ENCODE peak calls at places on chromosomes 5 and 9, in four cellular contexts. X, M, Z and B are unnamed samples.

GRCh38 chr9:83511051-83511450 is 27.1 kb downstream of the FRMD3 start:
- DNase-seq in X (no peak), M (no peak), Z (no peak), B (no peak)

GRCh38 chr5:9790276-9790675 is 160.1 kb upstream of the TAS2R1 start:
- DNase-seq in X (no peak), M (no peak), Z (no peak), B (no peak)

GRCh38 chr5:138909734-138910133 is 34.6 kb upstream of the LRRTM2 start:
- DNase-seq in X (no peak), M (no peak), Z (no peak), B (no peak)

GRCh38 chr5:135236951-135237791 is 161.9 kb downstream of the MACROH2A1 start:
- DNase-seq in X (peak), M (no peak), Z (peak), B (peak)

GRCh38 chr5:80569086-80569960 is 757 bp downstream of the ANKRD34B start:
- DNase-seq in X (peak), M (no peak), Z (peak), B (no peak)

GRCh38 chr9:84773023-84773422 is 103.5 kb downstream of the NTRK2 start:
- DNase-seq in X (no peak), M (no peak), Z (no peak), B (no peak)

GRCh38 chr9:134964271-134964670 is 46.6 kb upstream of the FCN1 start:
- DNase-seq in X (no peak), M (no peak), Z (no peak), B (no peak)

GRCh38 chr9:89718176-89718575 is 113.4 kb downstream of the GADD45G start:
- DNase-seq in X (no peak), M (no peak), Z (no peak), B (no peak)

GRCh38 chr5:159911349-159911748 is 4.9 kb upstream of the ADRA1B start:
- DNase-seq in X (no peak), M (no peak), Z (peak), B (no peak)

GRCh38 chr5:80959768-80960442 is at the start of gene RASGRF2:
- DNase-seq in X (no peak), M (peak), Z (peak), B (no peak)

GRCh38 chr5:31449175-31449574 is 82.7 kb downstream of the DROSHA start:
- DNase-seq in X (no peak), M (no peak), Z (no peak), B (no peak)

GRCh38 chr5:177980776-177981175 is 15.3 kb downstream of the PROP1 start:
- DNase-seq in X (peak), M (no peak), Z (no peak), B (no peak)

GRCh38 chr5:115838885-115839518 is 2.4 kb downstream of the ATG12 start:
- DNase-seq in X (no peak), M (peak), Z (no peak), B (no peak)

GRCh38 chr5:104793452-104794120 is 1231.0 kb upstream of the NUDT12 start:
- DNase-seq in X (no peak), M (no peak), Z (no peak), B (no peak)

GRCh38 chr5:96968614-96969013 is 32.7 kb downstream of the LNPEP start:
- DNase-seq in X (no peak), M (no peak), Z (no peak), B (no peak)

GRCh38 chr9:116693233-116693731 is 6.2 kb downstream of the TRIM32 start:
- DNase-seq in X (no peak), M (no peak), Z (no peak), B (no peak)

GRCh38 chr5:6349387-6349786 is 29.0 kb downstream of the MED10 start:
- DNase-seq in X (no peak), M (no peak), Z (peak), B (no peak)

GRCh38 chr9:13125261-13125660 is 154.2 kb downstream of the MPDZ start:
- DNase-seq in X (no peak), M (no peak), Z (no peak), B (no peak)

GRCh38 chr5:147616401-147616800 is 106.5 kb upstream of the DPYSL3 start:
- DNase-seq in X (no peak), M (no peak), Z (no peak), B (no peak)

GRCh38 chr9:112755059-112755458 is 4.5 kb downstream of the SNX30 start:
- DNase-seq in X (no peak), M (no peak), Z (peak), B (no peak)

GRCh38 chr5:107304671-107305070 is 366.1 kb downstream of the EFNA5 start:
- DNase-seq in X (no peak), M (no peak), Z (no peak), B (no peak)

GRCh38 chr9:17799383-17799782 is 220.5 kb downstream of the SH3GL2 start:
- DNase-seq in X (no peak), M (no peak), Z (no peak), B (no peak)

GRCh38 chr9:37198034-37198718 is 77.8 kb downstream of the ZCCHC7 start:
- DNase-seq in X (no peak), M (no peak), Z (no peak), B (no peak)

GRCh38 chr9:133428579-133429215 is 6.5 kb downstream of the ADAMTS13 start:
- DNase-seq in X (no peak), M (no peak), Z (peak), B (no peak)

GRCh38 chr9:567128-567745 is 274.3 kb upstream of the DMRT1 start:
- DNase-seq in X (no peak), M (no peak), Z (no peak), B (no peak)

GRCh38 chr9:127746959-127747569 is 12.0 kb upstream of the TOR2A start:
- DNase-seq in X (no peak), M (peak), Z (peak), B (no peak)

GRCh38 chr5:77957-78804 is 13.8 kb upstream of the PLEKHG4B start:
- DNase-seq in X (no peak), M (no peak), Z (no peak), B (peak)

GRCh38 chr5:132026516-132027008 is 15.1 kb upstream of the ACSL6 start:
- DNase-seq in X (peak), M (no peak), Z (no peak), B (no peak)

GRCh38 chr5:123670981-123671557 is 159.1 kb downstream of the CSNK1G3 start:
- DNase-seq in X (no peak), M (peak), Z (no peak), B (peak)

GRCh38 chr9:116705531-116705930 is 18.4 kb downstream of the TRIM32 start:
- DNase-seq in X (no peak), M (no peak), Z (no peak), B (no peak)

GRCh38 chr5:6202615-6203365 is 175.6 kb downstream of the MED10 start:
- DNase-seq in X (no peak), M (no peak), Z (no peak), B (no peak)

GRCh38 chr5:68593211-68593701 is 377.7 kb downstream of the PIK3R1 start:
- DNase-seq in X (no peak), M (no peak), Z (no peak), B (peak)

GRCh38 chr9:93488239-93488638 is 34.9 kb upstream of the FAM120AOS start:
- DNase-seq in X (no peak), M (no peak), Z (no peak), B (no peak)

GRCh38 chr9:12464910-12465512 is 228.2 kb upstream of the TYRP1 start:
- DNase-seq in X (no peak), M (no peak), Z (no peak), B (no peak)

GRCh38 chr9:89079421-89079820 is 88.2 kb downstream of the S1PR3 start:
- DNase-seq in X (no peak), M (no peak), Z (no peak), B (no peak)

GRCh38 chr5:149397530-149397929 is 18.4 kb upstream of the IL17B start:
- DNase-seq in X (no peak), M (no peak), Z (no peak), B (no peak)

GRCh38 chr5:148808864-148809642 is 17.4 kb upstream of the ADRB2 start:
- DNase-seq in X (no peak), M (peak), Z (no peak), B (no peak)

GRCh38 chr9:84759300-84759750 is 89.8 kb downstream of the NTRK2 start:
- DNase-seq in X (no peak), M (no peak), Z (no peak), B (no peak)